ENCODE peak calls at places on chromosomes 1 and 21, in seven cellular contexts. E is H1, B is neural progenitor cell, P is IMR-90, S is OCI-LY7, M is fibroblast of lung, Y is hepatocyte. I is an unnamed sample. For H4K20me1, the result is how much of the 10 kb centered on the place peaks cover.

GRCh38 chr1:214452152-214452806 is 99.1 kb downstream of the PTPN14 start:
- DNase-seq in E (no peak), B (no peak), P (no peak), S (no peak), M (no peak), Y (no peak), I (no peak)

GRCh38 chr21:41431788-41432548 is 5.9 kb downstream of the MX1 start:
- DNase-seq in E (peak), B (no peak), P (no peak), S (peak), M (no peak), Y (no peak), I (no peak)

GRCh38 chr1:218494449-218494852 is 149.3 kb downstream of the TGFB2 start:
- DNase-seq in E (peak), B (peak), P (no peak), S (no peak), M (no peak), Y (no peak), I (no peak)

GRCh38 chr1:85502171-85502570 is 37.2 kb upstream of the DDAH1 start:
- DNase-seq in E (no peak), B (no peak), P (peak), S (no peak), M (peak), Y (no peak), I (no peak)

GRCh38 chr21:43361127-43361492 is 65.8 kb downstream of the SIK1 start:
- DNase-seq in E (no peak), B (no peak), P (peak), S (peak), M (peak), Y (peak), I (peak)

GRCh38 chr1:162966608-162967007 is 102.6 kb upstream of the RGS4 start:
- DNase-seq in E (no peak), B (no peak), P (no peak), S (no peak), M (no peak), Y (no peak), I (no peak)

GRCh38 chr1:202274611-202275010 is 67.1 kb downstream of the UBE2T start:
- DNase-seq in E (no peak), B (no peak), P (peak), S (peak), M (no peak), Y (peak), I (no peak)

GRCh38 chr1:204478166-204478899 is 16.3 kb downstream of the PIK3C2B start:
- DNase-seq in E (no peak), B (no peak), P (no peak), S (peak), M (no peak), Y (no peak), I (no peak)

GRCh38 chr1:94247146-94248094 is 10.0 kb upstream of the ARHGAP29 start:
- DNase-seq in E (peak), B (peak), P (peak), S (no peak), M (peak), Y (peak), I (peak)

GRCh38 chr1:203167026-203167912 is 8.4 kb downstream of the MYBPH start:
- DNase-seq in E (no peak), B (no peak), P (no peak), S (no peak), M (no peak), Y (no peak), I (no peak)

GRCh38 chr1:107514841-107515240 is 374.0 kb downstream of the NTNG1 start:
- DNase-seq in E (no peak), B (no peak), P (no peak), S (no peak), M (no peak), Y (no peak), I (no peak)

GRCh38 chr1:91603409-91603808 is 102.8 kb downstream of the CDC7 start:
- DNase-seq in E (no peak), B (no peak), P (no peak), S (no peak), M (no peak), Y (no peak), I (no peak)

GRCh38 chr1:218426343-218426657 is 81.2 kb downstream of the TGFB2 start:
- DNase-seq in E (no peak), B (no peak), P (peak), S (no peak), M (peak), Y (peak), I (peak)

GRCh38 chr21:40793057-40793456 is 53.9 kb downstream of the DSCAM start:
- DNase-seq in E (no peak), B (no peak), P (peak), S (no peak), M (no peak), Y (no peak), I (no peak)

GRCh38 chr1:226871636-226872327 is 1.4 kb downstream of the PSEN2 start:
- DNase-seq in E (no peak), B (peak), P (no peak), S (no peak), M (no peak), Y (no peak), I (no peak)

GRCh38 chr1:77888071-77888428 is 374 bp upstream of the NEXN start:
- DNase-seq in E (no peak), B (no peak), P (peak), S (no peak), M (peak), Y (peak), I (no peak)

GRCh38 chr1:45644661-45645060 is 20.8 kb upstream of the CCDC17 start:
- DNase-seq in E (no peak), B (no peak), P (no peak), S (peak), M (no peak), Y (no peak), I (no peak)

GRCh38 chr1:40053138-40053887 is 12.8 kb downstream of the CAP1 start:
- DNase-seq in E (no peak), B (no peak), P (no peak), S (no peak), M (no peak), Y (no peak), I (peak)

GRCh38 chr21:41233913-41234312 is 66.0 kb downstream of the BACE2 start:
- DNase-seq in E (no peak), B (no peak), P (no peak), S (no peak), M (no peak), Y (no peak), I (no peak)

GRCh38 chr1:147853391-147853790 is 49.2 kb upstream of the GJA8 start:
- DNase-seq in E (no peak), B (no peak), P (peak), S (no peak), M (no peak), Y (no peak), I (peak)

GRCh38 chr21:41777934-41778815 is 11.3 kb upstream of the RIPK4 start:
- DNase-seq in E (peak), B (peak), P (peak), S (peak), M (peak), Y (peak), I (peak)

GRCh38 chr1:159843459-159843858 is 16.8 kb downstream of the SLAMF8 start:
- DNase-seq in E (no peak), B (no peak), P (no peak), S (no peak), M (no peak), Y (no peak), I (no peak)

GRCh38 chr1:119160851-119161250 is 20.4 kb upstream of the WARS2 start:
- DNase-seq in E (no peak), B (no peak), P (peak), S (no peak), M (peak), Y (no peak), I (no peak)

GRCh38 chr1:211830055-211830329 is 571 bp downstream of the LPGAT1 start:
- DNase-seq in E (peak), B (no peak), P (no peak), S (peak), M (no peak), Y (no peak), I (no peak)

GRCh38 chr1:88608139-88608943 is 75.7 kb upstream of the PKN2 start:
- DNase-seq in E (no peak), B (peak), P (peak), S (peak), M (peak), Y (peak), I (peak)

GRCh38 chr1:30111431-30111830 is 612.0 kb downstream of the MATN1 start:
- DNase-seq in E (peak), B (peak), P (peak), S (peak), M (peak), Y (peak), I (peak)

GRCh38 chr1:1357871-1358432 is 403 bp downstream of the MXRA8 start:
- DNase-seq in E (no peak), B (no peak), P (peak), S (no peak), M (no peak), Y (peak), I (no peak)

GRCh38 chr1:61639218-61639617 is 85.7 kb downstream of the TM2D1 start:
- DNase-seq in E (no peak), B (no peak), P (no peak), S (no peak), M (no peak), Y (peak), I (no peak)

GRCh38 chr1:229209386-229209785 is 61.5 kb upstream of the RAB4A start:
- DNase-seq in E (no peak), B (no peak), P (peak), S (no peak), M (no peak), Y (peak), I (no peak)

GRCh38 chr21:31162827-31163226 is 124.6 kb upstream of the KRTAP19-8 start:
- DNase-seq in E (no peak), B (no peak), P (peak), S (no peak), M (peak), Y (no peak), I (no peak)

GRCh38 chr1:34597877-34598514 is 156.9 kb upstream of the GJB5 start:
- DNase-seq in E (peak), B (peak), P (peak), S (peak), M (peak), Y (peak), I (peak)

GRCh38 chr21:36499578-36500471 is 19.9 kb upstream of the CLDN14 start:
- DNase-seq in E (no peak), B (no peak), P (no peak), S (no peak), M (peak), Y (no peak), I (peak)

GRCh38 chr1:97243973-97244560 is 522.5 kb downstream of the PTBP2 start:
- DNase-seq in E (no peak), B (peak), P (peak), S (peak), M (peak), Y (peak), I (peak)

GRCh38 chr1:19377812-19378718 is 65.9 kb downstream of the SLC66A1 start:
- DNase-seq in E (no peak), B (no peak), P (no peak), S (no peak), M (no peak), Y (no peak), I (no peak)

GRCh38 chr1:186708578-186709203 is 28.5 kb upstream of the PTGS2 start:
- DNase-seq in E (no peak), B (no peak), P (peak), S (no peak), M (peak), Y (no peak), I (peak)

GRCh38 chr1:206935491-206936067 is 10.7 kb downstream of the PIGR start:
- DNase-seq in E (peak), B (peak), P (peak), S (no peak), M (no peak), Y (peak), I (no peak)

GRCh38 chr1:164716992-164717703 is 158.2 kb downstream of the PBX1 start:
- DNase-seq in E (no peak), B (no peak), P (peak), S (peak), M (no peak), Y (no peak), I (peak)

DNA sequence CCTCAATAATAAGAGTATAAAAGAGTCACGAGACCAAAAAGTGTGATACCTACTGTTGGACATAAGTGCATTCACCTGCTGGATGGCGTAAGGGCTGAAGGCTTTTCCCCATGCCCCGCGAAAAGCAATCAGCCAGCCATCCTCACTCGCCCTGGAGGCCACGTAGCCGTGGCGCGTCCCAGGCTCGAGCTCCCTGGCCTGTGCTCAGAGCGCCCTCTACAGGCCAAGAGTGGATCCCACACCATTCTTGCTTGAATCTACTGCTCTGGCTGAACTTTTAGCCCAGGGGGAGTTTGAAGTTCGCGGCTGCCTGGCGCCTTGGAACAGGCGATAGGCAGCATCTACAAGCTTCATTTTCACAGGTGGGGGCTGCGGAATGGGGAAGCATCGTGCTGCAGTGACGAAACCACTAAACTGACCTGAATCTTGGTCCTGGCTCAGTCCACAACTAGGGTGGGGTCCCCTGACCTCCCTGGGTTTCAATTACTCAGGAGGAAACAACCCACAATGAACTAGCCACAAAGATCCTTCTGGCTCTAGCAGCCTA is 70.3 kb upstream of the SERBP1 start:
- DNase-seq in E (peak), B (peak), P (peak), S (peak), M (peak), Y (peak), I (peak)
- H2AFZ ChIP-seq in E (no peak), B (peak), P (peak), S (no peak), M (no peak), Y (no peak), I (peak)

GRCh38 chr21:26080211-26080610 is 90.4 kb downstream of the APP start:
- DNase-seq in E (no peak), B (no peak), P (no peak), S (no peak), M (no peak), Y (no peak), I (no peak)
- H4K20me1 ChIP-seq in E (under half), B (under half), P (under half), S (under half), M (under half), Y (under half), I (under half)

GRCh38 chr1:36391271-36391670 is 5.5 kb upstream of the STK40 start:
- DNase-seq in E (no peak), B (no peak), P (no peak), S (peak), M (no peak), Y (no peak), I (no peak)
- H3K4me3 ChIP-seq in E (no peak), B (no peak), P (no peak), S (peak), M (no peak), Y (no peak), I (no peak)

GRCh38 chr1:52727956-52728656 is 1.9 kb downstream of the ZYG11B start:
- DNase-seq in E (no peak), B (no peak), P (no peak), S (no peak), M (no peak), Y (no peak), I (peak)

GRCh38 chr1:52723260-52723659 is 3.0 kb upstream of the ZYG11B start:
- DNase-seq in E (no peak), B (no peak), P (no peak), S (no peak), M (no peak), Y (no peak), I (no peak)

GRCh38 chr1:52726265-52727113 is at the start of gene ZYG11B:
- DNase-seq in E (peak), B (peak), P (peak), S (peak), M (peak), Y (peak), I (peak)

GRCh38 chr1:52725903-52726264 is 369 bp upstream of the ZYG11B start:
- DNase-seq in E (no peak), B (no peak), P (no peak), S (no peak), M (no peak), Y (no peak), I (no peak)

GRCh38 chr1:52727114-52727586 is 897 bp downstream of the ZYG11B start:
- DNase-seq in E (no peak), B (peak), P (no peak), S (peak), M (no peak), Y (no peak), I (peak)
- H2AFZ ChIP-seq in E (no peak), B (peak), P (peak), S (peak), M (peak), Y (peak), I (peak)

GRCh38 chr1:17416389-17416788 is 23.1 kb downstream of the RCC2 start:
- DNase-seq in E (no peak), B (no peak), P (no peak), S (no peak), M (no peak), Y (no peak), I (no peak)
- H4K20me1 ChIP-seq in E (under half), B (half or more), P (under half), S (under half), M (under half), Y (under half), I (under half)

DNA sequence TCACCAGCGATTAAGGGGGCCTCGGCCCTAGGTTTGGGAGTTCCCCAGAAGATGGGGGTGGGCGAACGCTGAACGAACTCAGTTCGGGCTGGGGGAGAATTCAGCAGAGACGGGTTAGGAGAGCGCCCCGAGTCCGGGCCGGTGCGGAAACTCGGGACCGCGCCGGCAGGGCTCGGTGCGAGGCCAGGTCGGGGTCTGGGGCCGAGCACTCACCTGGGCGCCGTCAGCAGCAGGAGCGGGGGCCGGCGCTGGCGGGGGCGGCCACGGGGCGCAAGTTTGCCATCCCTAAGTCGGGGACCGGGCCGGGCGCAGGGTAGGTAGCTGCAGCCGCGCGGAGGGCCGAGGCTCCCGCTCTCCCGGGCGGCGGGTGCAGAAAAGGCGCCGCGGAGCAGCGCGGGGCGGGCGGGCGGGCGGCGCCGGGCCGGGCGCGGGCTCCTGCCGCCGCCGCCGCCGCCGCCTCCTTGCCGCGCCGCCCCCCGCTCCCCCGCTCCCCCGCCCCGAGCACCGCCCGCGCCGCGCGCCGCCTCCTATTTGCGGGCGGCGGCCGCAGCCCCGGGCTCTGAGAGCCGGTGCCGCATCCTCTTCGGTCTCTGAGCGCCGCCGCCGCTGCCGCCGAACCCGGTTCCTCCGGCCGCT is 351 bp downstream of the ADGRB2 start:
- DNase-seq in E (no peak), B (peak), P (no peak), S (no peak), M (no peak), Y (no peak), I (no peak)
- H3K4me3 ChIP-seq in E (peak), B (peak), P (peak), S (peak), M (peak), Y (peak), I (peak)

GRCh38 chr1:244022301-244022700 is 28.8 kb upstream of the ZBTB18 start:
- DNase-seq in E (no peak), B (no peak), P (peak), S (no peak), M (peak), Y (no peak), I (peak)

GRCh38 chr1:244021427-244021826 is 29.7 kb upstream of the ZBTB18 start:
- DNase-seq in E (no peak), B (peak), P (no peak), S (no peak), M (no peak), Y (no peak), I (no peak)

GRCh38 chr1:244022859-244023258 is 28.2 kb upstream of the ZBTB18 start:
- DNase-seq in E (no peak), B (no peak), P (no peak), S (no peak), M (no peak), Y (no peak), I (no peak)

GRCh38 chr1:244020086-244020485 is 31.0 kb upstream of the ZBTB18 start:
- DNase-seq in E (no peak), B (no peak), P (no peak), S (no peak), M (peak), Y (no peak), I (no peak)
- H2AFZ ChIP-seq in E (no peak), B (no peak), P (no peak), S (no peak), M (no peak), Y (no peak), I (no peak)

GRCh38 chr21:35017256-35017655 is 31.8 kb downstream of the RUNX1 start:
- DNase-seq in E (no peak), B (no peak), P (no peak), S (no peak), M (no peak), Y (no peak), I (no peak)

GRCh38 chr21:35014302-35015044 is 34.6 kb downstream of the RUNX1 start:
- DNase-seq in E (no peak), B (no peak), P (peak), S (no peak), M (no peak), Y (no peak), I (peak)

GRCh38 chr21:35016071-35016470 is 33.0 kb downstream of the RUNX1 start:
- DNase-seq in E (no peak), B (no peak), P (no peak), S (no peak), M (no peak), Y (no peak), I (no peak)

GRCh38 chr21:35015435-35016024 is 33.6 kb downstream of the RUNX1 start:
- DNase-seq in E (no peak), B (no peak), P (no peak), S (no peak), M (no peak), Y (no peak), I (no peak)

GRCh38 chr21:35016517-35017188 is 32.4 kb downstream of the RUNX1 start:
- DNase-seq in E (no peak), B (no peak), P (no peak), S (no peak), M (no peak), Y (no peak), I (no peak)
- H4K20me1 ChIP-seq in E (under half), B (under half), P (under half), S (under half), M (under half), Y (under half), I (under half)

GRCh38 chr1:38800720-38801671 is 58.6 kb downstream of the RRAGC start:
- DNase-seq in E (no peak), B (no peak), P (no peak), S (no peak), M (no peak), Y (no peak), I (no peak)

GRCh38 chr1:38804062-38804886 is 55.3 kb downstream of the RRAGC start:
- DNase-seq in E (peak), B (peak), P (no peak), S (no peak), M (no peak), Y (no peak), I (no peak)

GRCh38 chr1:38806090-38806489 is 53.5 kb downstream of the RRAGC start:
- DNase-seq in E (no peak), B (no peak), P (no peak), S (no peak), M (no peak), Y (no peak), I (no peak)

GRCh38 chr1:38805036-38805435 is 54.5 kb downstream of the RRAGC start:
- DNase-seq in E (no peak), B (no peak), P (no peak), S (no peak), M (no peak), Y (no peak), I (no peak)

DNA sequence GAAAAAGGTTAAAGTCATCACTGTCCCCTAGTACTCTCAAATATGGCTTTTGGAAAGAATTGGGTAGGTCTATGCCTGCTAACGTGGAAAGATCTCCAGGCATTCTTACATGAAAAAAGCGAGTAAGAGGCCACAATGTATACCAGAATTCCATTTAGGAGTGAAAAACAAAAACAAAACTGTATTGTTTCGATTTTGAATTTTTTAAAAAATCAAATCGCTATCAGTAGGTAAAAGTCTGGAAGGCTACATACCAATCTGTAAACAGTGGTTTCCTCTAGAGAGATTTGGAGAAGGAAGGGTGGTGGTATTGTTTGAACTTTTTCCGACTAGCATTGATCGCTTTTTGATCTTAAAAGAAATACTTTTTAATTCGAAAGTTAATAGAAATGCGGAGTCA is 55.9 kb downstream of the RRAGC start:
- DNase-seq in E (peak), B (no peak), P (peak), S (no peak), M (peak), Y (no peak), I (no peak)
- H3K4me3 ChIP-seq in E (peak), B (peak), P (peak), S (no peak), M (peak), Y (peak), I (no peak)

I was measured in mammary epithelial cell.